ENCODE peak calls at places on chromosomes 2 and 18, in seven cellular contexts. Y, J, B, C, K, I and S are unnamed samples.

GRCh38 chr2:144456680-144457079 is 63.2 kb downstream of the ZEB2 start:
- DNase-seq in I (no peak), B (peak), J (no peak), K (peak), C (no peak), Y (peak), S (no peak)

GRCh38 chr2:227036527-227036926 is 127.5 kb downstream of the COL4A4 start:
- DNase-seq in Y (no peak), K (no peak), J (no peak), B (no peak), I (no peak), C (no peak), S (no peak)

GRCh38 chr18:62982600-62983251 is 267.4 kb downstream of the PHLPP1 start:
- DNase-seq in B (peak), K (peak), Y (peak), C (peak), I (peak), J (peak), S (peak)

GRCh38 chr2:80591233-80591632 is 286.7 kb upstream of the LRRTM1 start:
- DNase-seq in C (no peak), J (no peak), Y (no peak), K (no peak), B (peak), I (no peak), S (no peak)

GRCh38 chr2:127942002-127942401 is 56.2 kb upstream of the AMMECR1L start:
- DNase-seq in C (no peak), Y (peak), I (no peak), J (no peak), B (no peak), K (no peak), S (no peak)

GRCh38 chr2:25894135-25894830 is 16.0 kb upstream of the ASXL2 start:
- DNase-seq in J (peak), C (no peak), B (no peak), K (peak), I (no peak), Y (peak), S (no peak)

GRCh38 chr18:45910405-45911023 is 56.6 kb downstream of the EPG5 start:
- DNase-seq in K (peak), B (peak), Y (peak), I (peak), C (peak), J (peak), S (peak)

GRCh38 chr18:11167778-11168177 is 18.4 kb upstream of the PIEZO2 start:
- DNase-seq in I (no peak), J (no peak), C (no peak), B (no peak), K (no peak), Y (peak), S (no peak)

GRCh38 chr2:210169871-210170441 is 1.3 kb downstream of the KANSL1L start:
- DNase-seq in J (no peak), K (peak), I (no peak), Y (peak), C (peak), B (peak), S (no peak)

GRCh38 chr18:2846241-2846637 is 567 bp upstream of the EMILIN2 start:
- DNase-seq in B (peak), K (no peak), Y (peak), J (no peak), C (peak), I (peak), S (no peak)

GRCh38 chr2:227205701-227206100 is 41.3 kb downstream of the COL4A3 start:
- DNase-seq in K (no peak), I (no peak), B (no peak), Y (no peak), C (no peak), J (no peak), S (no peak)

GRCh38 chr2:178874529-178875240 is 67.5 kb upstream of the TTN start:
- DNase-seq in B (no peak), Y (peak), C (no peak), K (no peak), I (no peak), J (no peak), S (no peak)

GRCh38 chr2:25431604-25432003 is 89.9 kb upstream of the DNMT3A start:
- DNase-seq in J (no peak), Y (no peak), K (no peak), I (no peak), B (peak), C (no peak), S (no peak)

GRCh38 chr2:47503481-47504070 is 100.6 kb downstream of the MSH2 start:
- DNase-seq in C (no peak), J (no peak), I (no peak), B (peak), K (no peak), Y (no peak), S (no peak)

GRCh38 chr2:2156881-2157280 is 174.2 kb downstream of the MYT1L start:
- DNase-seq in J (no peak), C (no peak), I (no peak), K (no peak), Y (no peak), B (no peak), S (no peak)

GRCh38 chr18:47772374-47773248 is 157.8 kb downstream of the SMAD2 start:
- DNase-seq in Y (peak), J (peak), B (peak), I (peak), K (peak), C (peak), S (peak)

GRCh38 chr2:37558622-37559021 is 112.8 kb downstream of the CDC42EP3 start:
- DNase-seq in C (no peak), J (no peak), Y (no peak), I (no peak), B (peak), K (no peak), S (no peak)

GRCh38 chr2:190862591-190862991 is 18.0 kb upstream of the GLS start:
- DNase-seq in Y (peak), I (no peak), B (no peak), C (no peak), K (no peak), J (no peak), S (no peak)

GRCh38 chr2:194203898-194204297 is 1453.1 kb upstream of the SLC39A10 start:
- DNase-seq in B (no peak), C (no peak), J (no peak), K (no peak), Y (no peak), I (no peak), S (no peak)

GRCh38 chr2:169360984-169361705 is 1.2 kb downstream of the LRP2 start:
- DNase-seq in J (no peak), Y (no peak), B (no peak), I (no peak), C (no peak), K (no peak), S (peak)

GRCh38 chr2:170716851-170717598 is 1.9 kb downstream of the SP5 start:
- DNase-seq in C (peak), Y (no peak), B (no peak), J (peak), K (peak), I (peak), S (peak)
- TF ChIP-seq CTCF in C (peak), Y (peak), B (no peak), J (peak), K (no peak), I (peak), S (peak)

GRCh38 chr2:123514808-123515207 is 510.3 kb upstream of the CNTNAP5 start:
- DNase-seq in C (no peak), I (no peak), B (no peak), J (no peak), K (no peak), Y (no peak), S (no peak)
- TF ChIP-seq CTCF in C (no peak), I (no peak), B (no peak), J (no peak), K (no peak), Y (no peak), S (no peak)

GRCh38 chr2:19673213-19673791 is 228.5 kb downstream of the TTC32 start:
- DNase-seq in B (no peak), Y (peak), I (no peak), C (no peak), K (no peak), J (no peak), S (no peak)
- TF ChIP-seq CTCF in B (no peak), Y (no peak), I (no peak), C (no peak), K (no peak), J (no peak), S (no peak)

DNA sequence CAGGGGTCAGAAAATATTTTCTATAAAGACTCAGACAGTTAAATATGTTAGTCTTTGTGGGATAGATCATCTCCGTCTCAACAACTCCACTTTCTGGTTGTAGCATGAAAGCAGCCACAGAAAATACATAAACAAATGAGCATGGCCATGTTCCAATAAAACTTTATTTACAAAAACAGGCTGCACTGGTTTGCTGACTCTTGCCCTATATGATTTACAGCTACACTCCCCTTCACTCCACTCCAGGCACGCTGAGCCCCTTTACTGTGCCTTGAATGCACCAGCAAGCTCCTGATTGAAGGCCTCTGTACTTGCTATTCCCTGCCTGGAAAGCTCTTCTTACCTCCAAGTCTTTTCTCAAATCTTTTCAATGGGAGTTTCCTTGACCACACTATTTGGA is 5.8 kb upstream of the STAMBP start:
- DNase-seq in J (no peak), K (no peak), B (no peak), I (no peak), Y (no peak), C (no peak), S (no peak)
- TF ChIP-seq CTCF in J (no peak), K (no peak), B (no peak), I (no peak), Y (no peak), C (no peak), S (no peak)

GRCh38 chr2:231709636-231709980 is 1.3 kb downstream of the PTMA start:
- DNase-seq in I (peak), C (no peak), J (peak), B (peak), Y (no peak), K (peak), S (no peak)

GRCh38 chr2:231708050-231708772 is at the start of gene PTMA:
- DNase-seq in I (peak), B (peak), C (peak), K (peak), Y (peak), J (peak), S (peak)

GRCh38 chr2:231708773-231709635 is 679 bp downstream of the PTMA start:
- DNase-seq in K (peak), B (peak), I (peak), C (peak), J (peak), Y (peak), S (peak)

GRCh38 chr2:231707625-231708049 is 688 bp upstream of the PTMA start:
- DNase-seq in J (peak), Y (peak), K (no peak), B (peak), C (no peak), I (no peak), S (peak)

DNA sequence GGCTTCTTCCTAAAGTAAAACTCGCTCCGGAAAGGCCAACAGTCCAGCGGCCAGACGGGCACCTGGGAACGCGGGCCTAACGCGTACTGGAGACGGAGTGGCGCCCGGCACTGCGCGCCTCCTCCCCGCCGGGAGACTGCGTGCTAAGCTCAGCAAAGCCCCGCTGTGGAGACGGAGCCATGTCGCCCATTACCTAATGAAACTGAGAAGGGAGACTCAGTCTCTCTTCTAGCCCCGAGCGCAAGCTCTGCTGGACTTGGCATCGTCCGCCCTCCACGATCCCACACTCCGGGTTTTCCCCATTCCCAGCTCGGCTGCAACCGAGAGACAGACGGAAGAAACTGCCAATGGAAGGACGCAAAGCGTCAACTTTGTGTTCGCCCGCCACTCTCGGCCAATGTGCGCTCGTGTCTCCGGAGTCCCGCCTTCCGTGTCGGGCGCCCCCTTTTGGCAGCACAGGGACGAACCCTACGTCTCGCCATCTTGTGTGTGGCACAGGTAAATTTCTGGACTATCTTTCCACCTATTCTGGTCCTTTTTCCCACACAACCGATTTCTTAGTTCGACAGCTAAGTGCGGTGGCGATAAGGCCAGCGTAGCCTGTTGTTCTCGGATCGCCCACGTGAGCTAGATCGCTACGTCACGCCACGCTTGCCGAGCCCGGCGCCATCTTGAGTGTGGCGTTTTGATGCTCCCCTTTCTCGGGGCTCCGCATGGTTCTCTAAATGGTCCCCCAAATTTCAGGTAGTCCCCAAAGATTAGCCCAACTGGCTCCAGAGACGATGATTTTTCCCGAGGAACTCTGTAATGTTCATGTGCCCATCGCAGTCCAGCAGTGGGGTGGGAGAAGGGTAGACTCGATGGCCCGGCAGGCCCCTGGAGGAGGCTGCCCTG is 1.3 kb upstream of the PTMA start:
- DNase-seq in C (peak), Y (peak), J (peak), B (peak), I (peak), K (peak), S (peak)
- TF ChIP-seq CTCF in C (peak), Y (peak), J (peak), B (peak), I (peak), K (peak), S (peak)